ENCODE peak calls at places on chromosome 18, in five cellular contexts. One of them, this sample, is unnamed.

GRCh38 chr18:78473563-78473962 is 506.1 kb upstream of the SALL3 start:
- DNase-seq in CD4-positive, alpha-beta T cell: no peak
- DNase-seq in lower lobe of right lung: no peak
- DNase-seq in ovary: no peak
- DNase-seq in H9: no peak
- DNase-seq in this sample: no peak

GRCh38 chr18:35526476-35527120 is 28.8 kb upstream of the INO80C start:
- DNase-seq in CD4-positive, alpha-beta T cell: no peak
- DNase-seq in lower lobe of right lung: peak
- DNase-seq in ovary: no peak
- DNase-seq in H9: no peak
- DNase-seq in this sample: no peak

GRCh38 chr18:62339106-62339988 is 14.2 kb downstream of the TNFRSF11A start:
- DNase-seq in CD4-positive, alpha-beta T cell: no peak
- DNase-seq in lower lobe of right lung: no peak
- DNase-seq in ovary: no peak
- DNase-seq in H9: no peak
- DNase-seq in this sample: no peak

GRCh38 chr18:36522503-36522902 is 225.0 kb downstream of the FHOD3 start:
- DNase-seq in CD4-positive, alpha-beta T cell: no peak
- DNase-seq in lower lobe of right lung: no peak
- DNase-seq in ovary: no peak
- DNase-seq in H9: no peak
- DNase-seq in this sample: no peak

GRCh38 chr18:49841236-49842217 is 28.2 kb upstream of the ACAA2 start:
- DNase-seq in CD4-positive, alpha-beta T cell: no peak
- DNase-seq in lower lobe of right lung: no peak
- DNase-seq in ovary: no peak
- DNase-seq in H9: no peak
- DNase-seq in this sample: no peak

GRCh38 chr18:44803019-44803650 is 122.4 kb downstream of the SETBP1 start:
- DNase-seq in CD4-positive, alpha-beta T cell: no peak
- DNase-seq in lower lobe of right lung: no peak
- DNase-seq in ovary: no peak
- DNase-seq in H9: no peak
- DNase-seq in this sample: peak

GRCh38 chr18:7303751-7304370 is 73.0 kb downstream of the LRRC30 start:
- DNase-seq in CD4-positive, alpha-beta T cell: no peak
- DNase-seq in lower lobe of right lung: no peak
- DNase-seq in ovary: no peak
- DNase-seq in H9: no peak
- DNase-seq in this sample: no peak

GRCh38 chr18:47882641-47883040 is 47.8 kb downstream of the SMAD2 start:
- DNase-seq in CD4-positive, alpha-beta T cell: no peak
- DNase-seq in lower lobe of right lung: no peak
- DNase-seq in ovary: no peak
- DNase-seq in H9: no peak
- DNase-seq in this sample: no peak

GRCh38 chr18:32576296-32576916 is 105.7 kb upstream of the GAREM1 start:
- DNase-seq in CD4-positive, alpha-beta T cell: no peak
- DNase-seq in lower lobe of right lung: no peak
- DNase-seq in ovary: no peak
- DNase-seq in H9: peak
- DNase-seq in this sample: no peak

GRCh38 chr18:76395609-76396008 is 99.4 kb downstream of the ZNF516 start:
- DNase-seq in CD4-positive, alpha-beta T cell: no peak
- DNase-seq in lower lobe of right lung: no peak
- DNase-seq in ovary: no peak
- DNase-seq in H9: no peak
- DNase-seq in this sample: no peak

GRCh38 chr18:59919026-59919425 is 19.2 kb downstream of the PMAIP1 start:
- DNase-seq in CD4-positive, alpha-beta T cell: no peak
- DNase-seq in lower lobe of right lung: no peak
- DNase-seq in ovary: no peak
- DNase-seq in H9: no peak
- DNase-seq in this sample: no peak

GRCh38 chr18:12742453-12742852 is 39.6 kb downstream of the PSMG2 start:
- DNase-seq in CD4-positive, alpha-beta T cell: no peak
- DNase-seq in lower lobe of right lung: no peak
- DNase-seq in ovary: no peak
- DNase-seq in H9: no peak
- DNase-seq in this sample: no peak

GRCh38 chr18:33873127-33873526 is 295.1 kb downstream of the ASXL3 start:
- DNase-seq in CD4-positive, alpha-beta T cell: no peak
- DNase-seq in lower lobe of right lung: no peak
- DNase-seq in ovary: no peak
- DNase-seq in H9: no peak
- DNase-seq in this sample: no peak

GRCh38 chr18:34287825-34288224 is 63.1 kb upstream of the NOL4 start:
- DNase-seq in CD4-positive, alpha-beta T cell: no peak
- DNase-seq in lower lobe of right lung: no peak
- DNase-seq in ovary: no peak
- DNase-seq in H9: no peak
- DNase-seq in this sample: no peak

GRCh38 chr18:14975431-14975830 is 227.5 kb downstream of the ANKRD30B start:
- DNase-seq in CD4-positive, alpha-beta T cell: no peak
- DNase-seq in lower lobe of right lung: no peak
- DNase-seq in ovary: no peak
- DNase-seq in H9: no peak
- DNase-seq in this sample: no peak

GRCh38 chr18:32760391-32760790 is 12.4 kb downstream of the KLHL14 start:
- DNase-seq in CD4-positive, alpha-beta T cell: no peak
- DNase-seq in lower lobe of right lung: no peak
- DNase-seq in ovary: no peak
- DNase-seq in H9: peak
- DNase-seq in this sample: no peak

GRCh38 chr18:12076424-12077140 is 17.1 kb upstream of the ANKRD62 start:
- DNase-seq in CD4-positive, alpha-beta T cell: no peak
- DNase-seq in lower lobe of right lung: no peak
- DNase-seq in ovary: no peak
- DNase-seq in H9: no peak
- DNase-seq in this sample: no peak

DNA sequence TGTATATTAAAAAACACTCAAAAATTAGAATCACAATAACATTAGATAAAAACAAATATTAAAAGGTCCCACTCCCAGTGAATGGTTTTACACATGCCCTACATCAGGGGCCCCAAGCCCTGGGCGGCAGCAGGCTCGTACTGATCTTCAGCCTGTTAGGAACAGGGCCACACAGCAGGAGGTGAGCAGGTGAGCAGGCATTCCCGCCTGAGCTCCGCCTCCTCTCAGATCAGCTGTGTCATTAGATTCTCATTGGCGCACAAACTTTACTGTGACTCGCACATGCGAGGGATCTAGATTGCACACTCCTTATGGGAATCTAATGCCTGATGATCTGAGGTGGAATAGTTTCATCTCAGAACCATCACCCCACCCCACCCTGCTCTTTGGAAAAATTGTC is 74.2 kb downstream of the MBD2 start:
- DNase-seq in CD4-positive, alpha-beta T cell: no peak
- DNase-seq in lower lobe of right lung: no peak
- DNase-seq in ovary: no peak
- DNase-seq in H9: peak
- DNase-seq in this sample: no peak
- H3K27ac ChIP-seq in CD4-positive, alpha-beta T cell: no peak
- H3K27ac ChIP-seq in lower lobe of right lung: no peak
- H3K27ac ChIP-seq in ovary: no peak
- H3K27ac ChIP-seq in H9: no peak
- H3K27ac ChIP-seq in this sample: peak

DNA sequence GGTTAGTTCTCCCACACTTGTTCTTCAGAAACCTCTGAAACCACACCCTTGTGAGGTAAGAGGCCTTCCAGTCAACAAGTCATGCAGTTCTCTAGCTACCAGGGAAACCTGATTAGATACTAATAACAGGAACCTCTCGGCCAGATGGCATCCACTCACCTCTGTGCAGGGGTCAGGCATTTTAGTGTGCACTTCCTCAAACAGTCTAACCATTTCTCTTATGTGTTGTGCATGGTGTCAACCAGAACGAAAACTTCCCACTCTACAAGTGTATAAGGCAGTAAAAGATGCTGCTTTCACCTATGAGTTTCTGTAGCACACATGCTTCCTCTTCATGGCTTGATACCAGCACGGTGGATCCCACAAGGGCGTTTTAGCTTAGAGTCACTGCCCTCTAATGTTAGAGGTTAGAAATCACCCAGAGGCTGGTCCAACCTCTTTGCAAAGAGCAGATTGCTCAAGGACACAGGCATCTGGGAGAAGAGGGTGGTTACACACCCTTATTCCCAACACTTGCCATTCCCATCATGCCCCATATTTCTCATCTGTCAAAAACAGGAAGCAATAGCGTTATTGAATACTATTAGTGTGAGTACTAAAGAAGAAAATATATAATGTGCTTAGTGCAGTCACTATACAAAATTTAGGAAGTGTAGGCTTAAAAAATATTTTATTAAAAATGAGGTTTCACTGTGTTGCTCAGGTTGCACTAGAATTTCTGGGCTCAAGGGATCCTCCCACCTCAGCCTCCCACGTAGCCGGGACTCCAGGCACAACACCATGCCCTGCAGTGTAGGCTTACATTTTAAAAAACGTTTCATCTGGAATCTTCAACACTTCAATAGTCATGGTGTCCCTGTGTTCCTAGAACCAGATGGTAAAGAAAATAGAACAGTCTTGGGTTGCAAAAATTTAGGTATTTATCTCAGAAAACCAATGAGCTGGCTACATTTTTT is 34.5 kb upstream of the RAB31 start:
- DNase-seq in CD4-positive, alpha-beta T cell: no peak
- DNase-seq in lower lobe of right lung: peak
- DNase-seq in ovary: no peak
- DNase-seq in H9: peak
- DNase-seq in this sample: peak
- TF ChIP-seq CTCF in CD4-positive, alpha-beta T cell: no peak
- TF ChIP-seq CTCF in lower lobe of right lung: peak
- TF ChIP-seq CTCF in ovary: no peak
- TF ChIP-seq CTCF in H9: peak
- TF ChIP-seq CTCF in this sample: no peak

DNA sequence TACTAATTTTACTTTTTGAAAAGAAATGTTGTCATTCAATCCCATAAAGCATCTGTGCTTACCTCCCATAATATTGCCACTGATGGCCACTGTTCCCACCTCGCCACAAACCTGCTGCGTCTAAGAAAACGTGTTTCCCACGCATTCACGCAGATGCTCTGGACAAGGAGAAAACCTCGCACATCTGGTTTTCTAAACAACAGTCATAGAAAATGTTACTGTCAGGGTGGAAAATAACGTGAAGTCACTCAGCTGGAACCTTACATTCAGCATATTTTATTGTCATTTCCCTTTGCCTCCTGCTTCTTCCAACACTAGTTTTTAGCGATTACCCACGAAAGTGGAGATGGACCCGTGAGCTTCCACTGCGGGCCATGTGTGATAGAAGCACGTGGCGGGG is 94.2 kb downstream of the MTCL1 start:
- DNase-seq in CD4-positive, alpha-beta T cell: no peak
- DNase-seq in lower lobe of right lung: no peak
- DNase-seq in ovary: no peak
- DNase-seq in H9: no peak
- DNase-seq in this sample: no peak
- H3K27ac ChIP-seq in CD4-positive, alpha-beta T cell: no peak
- H3K27ac ChIP-seq in lower lobe of right lung: no peak
- H3K27ac ChIP-seq in ovary: no peak
- H3K27ac ChIP-seq in H9: peak
- H3K27ac ChIP-seq in this sample: peak

GRCh38 chr18:74496508-74497307 is 545 bp downstream of the CNDP2 start:
- DNase-seq in CD4-positive, alpha-beta T cell: peak
- DNase-seq in lower lobe of right lung: peak
- DNase-seq in ovary: peak
- DNase-seq in H9: peak
- DNase-seq in this sample: no peak
- TF ChIP-seq CTCF in CD4-positive, alpha-beta T cell: no peak
- TF ChIP-seq CTCF in lower lobe of right lung: peak
- TF ChIP-seq CTCF in ovary: no peak
- TF ChIP-seq CTCF in H9: peak
- TF ChIP-seq CTCF in this sample: peak

DNA sequence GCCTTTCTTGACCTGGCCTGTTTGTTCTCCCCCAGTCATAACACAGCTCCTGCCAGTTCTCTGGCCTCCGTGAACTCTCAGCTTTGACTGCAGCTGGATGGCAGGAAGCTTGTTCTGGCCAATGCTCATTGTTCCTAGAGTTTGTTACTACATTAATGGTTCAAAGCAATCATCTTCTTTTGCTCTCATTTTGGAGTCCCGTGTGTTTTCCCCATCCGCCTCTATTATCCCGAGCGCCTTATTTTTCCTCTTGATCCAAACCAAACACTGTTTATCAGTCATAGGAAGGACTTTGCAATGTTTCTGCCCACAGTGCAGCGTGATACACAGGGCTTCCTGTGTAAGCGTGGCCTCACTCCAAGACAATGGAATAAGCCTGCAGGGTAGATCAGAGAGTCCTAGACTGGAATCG is 184.3 kb upstream of the APCDD1 start:
- DNase-seq in CD4-positive, alpha-beta T cell: no peak
- DNase-seq in lower lobe of right lung: no peak
- DNase-seq in ovary: peak
- DNase-seq in H9: no peak
- DNase-seq in this sample: no peak
- H3K27ac ChIP-seq in CD4-positive, alpha-beta T cell: no peak
- H3K27ac ChIP-seq in lower lobe of right lung: peak
- H3K27ac ChIP-seq in ovary: peak
- H3K27ac ChIP-seq in H9: no peak
- H3K27ac ChIP-seq in this sample: peak

This sample was measured in ascending aorta.